ENCODE peak calls at places on chromosomes 13 and 19, in six cellular contexts. T, S, E, Q, J and U are unnamed samples.

GRCh38 chr13:59671853-59672252 is 491.9 kb downstream of the DIAPH3 start:
- DNase-seq in T (peak; percentile 53), S (no peak), E (no peak), Q (no peak), J (no peak), U (no peak)

GRCh38 chr19:41784337-41785239 is 11.8 kb upstream of the CEACAM3 start:
- DNase-seq in T (no peak), S (no peak), E (no peak), Q (no peak), J (no peak), U (no peak)

GRCh38 chr13:111035861-111036260 is 79.2 kb upstream of the ARHGEF7 start:
- DNase-seq in T (no peak), S (no peak), E (no peak), Q (no peak), J (no peak), U (no peak)

GRCh38 chr13:63345835-63346234 is 1930.2 kb upstream of the PCDH20 start:
- DNase-seq in T (no peak), S (no peak), E (no peak), Q (no peak), J (no peak), U (no peak)

GRCh38 chr19:44951179-44952159 is 3.7 kb upstream of the CLPTM1 start:
- DNase-seq in T (peak; percentile 69), S (no peak), E (peak; percentile 67), Q (peak; percentile 62), J (peak; percentile 64), U (no peak)

GRCh38 chr13:31699650-31700049 is 39.7 kb upstream of the RXFP2 start:
- DNase-seq in T (no peak), S (no peak), E (no peak), Q (no peak), J (no peak), U (no peak)

GRCh38 chr13:110323172-110323851 is 16.2 kb downstream of the COL4A2 start:
- DNase-seq in T (no peak), S (peak; percentile 74), E (no peak), Q (no peak), J (no peak), U (no peak)

GRCh38 chr19:1874554-1875185 is 10.6 kb downstream of the ABHD17A start:
- DNase-seq in T (no peak), S (no peak), E (no peak), Q (no peak), J (no peak), U (no peak)

GRCh38 chr13:33179463-33179862 is 106.1 kb downstream of the STARD13 start:
- DNase-seq in T (no peak), S (no peak), E (no peak), Q (no peak), J (no peak), U (no peak)

GRCh38 chr19:3790209-3790734 is 4.1 kb upstream of the MATK start:
- DNase-seq in T (no peak), S (no peak), E (no peak), Q (no peak), J (no peak), U (no peak)

GRCh38 chr13:54845351-54845965 is 1816.8 kb downstream of the OLFM4 start:
- DNase-seq in T (no peak), S (no peak), E (no peak), Q (no peak), J (no peak), U (no peak)
- H3K4me3 ChIP-seq in T (no peak overlapping the region), S (no peak overlapping the region), E (no peak overlapping the region), Q (no peak overlapping the region), J (no peak overlapping the region), U (no peak overlapping the region)

GRCh38 chr13:41494202-41494601 is 36.9 kb downstream of the RGCC start:
- DNase-seq in T (peak; percentile 79), S (peak; percentile 80), E (no peak), Q (no peak), J (peak; percentile 51), U (peak; percentile 60)

GRCh38 chr13:41495044-41495443 is 37.7 kb downstream of the RGCC start:
- DNase-seq in T (no peak), S (no peak), E (no peak), Q (no peak), J (peak; percentile 30), U (no peak)

GRCh38 chr13:41490616-41491015 is 33.3 kb downstream of the RGCC start:
- DNase-seq in T (no peak), S (no peak), E (no peak), Q (no peak), J (no peak), U (no peak)

GRCh38 chr13:41496420-41497234 is 39.3 kb downstream of the RGCC start:
- DNase-seq in T (no peak), S (peak; percentile 67), E (no peak), Q (no peak), J (no peak), U (no peak)

DNA sequence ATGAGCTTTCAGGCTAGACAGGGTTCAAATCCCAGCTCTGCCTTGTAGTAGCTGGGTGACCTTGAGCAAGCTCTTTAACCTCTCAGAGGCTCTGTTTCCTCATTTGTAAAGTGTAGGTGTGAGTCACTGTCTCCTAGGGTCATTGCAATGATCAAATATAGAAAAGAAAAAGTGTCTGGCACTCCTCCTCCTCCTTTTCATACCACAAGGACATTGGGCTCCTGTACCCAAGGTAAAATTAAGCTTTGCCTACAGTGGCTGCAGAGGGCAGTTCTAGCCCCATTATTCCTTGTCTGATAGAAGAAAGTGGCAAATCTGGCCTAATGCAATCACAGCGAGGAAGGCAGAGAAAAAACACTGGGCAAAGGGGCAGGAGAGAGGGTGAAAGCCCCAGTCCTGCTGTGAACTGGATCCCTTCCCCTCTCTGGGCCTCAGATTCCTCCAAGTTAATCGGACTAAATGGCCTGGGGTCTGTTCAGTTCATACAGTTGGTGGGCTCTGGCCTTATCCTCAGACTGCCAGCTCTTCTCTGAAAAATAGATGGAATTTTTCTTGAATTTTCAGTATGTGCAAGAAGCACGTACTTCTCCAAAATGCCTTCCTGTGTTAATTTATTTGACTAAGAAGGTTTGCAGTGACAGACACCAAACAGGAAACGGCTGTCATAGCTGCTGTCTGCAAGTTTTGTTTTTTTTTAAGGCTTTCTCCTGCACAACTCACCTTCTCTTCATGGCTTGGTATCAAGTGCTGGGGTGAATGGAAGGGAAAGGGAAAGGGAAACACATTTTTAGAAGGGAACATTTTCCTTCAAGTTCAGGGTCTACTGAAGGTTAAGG is 35.3 kb downstream of the RGCC start:
- DNase-seq in T (no peak), S (no peak), E (no peak), Q (no peak), J (no peak), U (no peak)
- H3K4me1 ChIP-seq in T (peaks cover 20% of the 10 kb centered on the region), S (peaks cover 4% of the 10 kb centered on the region), E (peaks cover 5% of the 10 kb centered on the region), Q (peaks cover 1% of the 10 kb centered on the region), J (peaks cover 24% of the 10 kb centered on the region), U (peaks cover 53% of the 10 kb centered on the region)

GRCh38 chr19:38671654-38672053 is 24.2 kb downstream of the ACTN4 start:
- DNase-seq in T (peak; percentile 42), S (no peak), E (no peak), Q (no peak), J (no peak), U (no peak)
- H3K27ac ChIP-seq in T (peak overlapping the region; percentile 97), S (peak overlapping the region; percentile 97), E (peak overlapping the region; percentile 99), Q (peak overlapping the region; percentile 36), J (peak overlapping the region; percentile 96), U (peak overlapping the region; percentile 95)

GRCh38 chr19:29542776-29543175 is 17.0 kb downstream of the VSTM2B start:
- DNase-seq in T (no peak), S (peak; percentile 33), E (no peak), Q (no peak), J (no peak), U (no peak)

GRCh38 chr19:29541473-29542253 is 15.9 kb downstream of the VSTM2B start:
- DNase-seq in T (no peak), S (no peak), E (no peak), Q (no peak), J (no peak), U (no peak)

GRCh38 chr19:29543381-29543780 is 17.6 kb downstream of the VSTM2B start:
- DNase-seq in T (no peak), S (peak; percentile 33), E (no peak), Q (no peak), J (no peak), U (no peak)

GRCh38 chr19:29540128-29540527 is 14.3 kb downstream of the VSTM2B start:
- DNase-seq in T (no peak), S (no peak), E (no peak), Q (no peak), J (no peak), U (no peak)

GRCh38 chr19:29542327-29542726 is 16.5 kb downstream of the VSTM2B start:
- DNase-seq in T (no peak), S (no peak), E (no peak), Q (no peak), J (no peak), U (no peak)
- H3K4me3 ChIP-seq in T (no peak overlapping the region), S (no peak overlapping the region), E (no peak overlapping the region), Q (no peak overlapping the region), J (no peak overlapping the region), U (no peak overlapping the region)

DNA sequence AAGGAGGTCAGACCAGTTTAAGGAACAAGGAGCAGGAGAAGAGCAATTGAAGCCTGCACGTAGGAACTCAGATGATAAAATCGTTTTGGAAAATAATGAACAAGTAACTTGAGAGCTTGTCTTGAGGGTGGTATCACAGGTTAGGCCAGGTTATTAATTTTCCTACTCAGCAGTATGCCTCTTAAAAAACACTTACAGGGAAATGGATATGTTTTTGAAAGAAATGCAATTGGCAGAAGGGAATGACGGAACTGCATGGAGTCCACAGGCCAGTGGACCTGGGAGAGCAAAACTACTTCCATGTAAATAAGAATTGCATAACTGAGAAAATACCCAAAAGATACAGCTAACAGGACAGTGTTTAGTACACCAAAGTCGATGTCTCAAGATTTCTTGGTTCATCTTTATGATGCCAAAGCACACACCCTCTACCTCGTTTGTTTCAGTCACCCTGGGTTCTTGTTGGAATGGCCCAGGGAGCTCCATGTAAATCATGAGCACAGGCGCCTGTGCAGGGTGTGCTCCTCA is 35.2 kb downstream of the MBNL2 start:
- DNase-seq in T (no peak), S (no peak), E (no peak), Q (no peak), J (no peak), U (no peak)
- H3K4me1 ChIP-seq in T (peaks cover 45% of the 10 kb centered on the region), S (peaks cover 24% of the 10 kb centered on the region), E (peaks cover 47% of the 10 kb centered on the region), Q (peaks cover 47% of the 10 kb centered on the region), J (peaks cover 53% of the 10 kb centered on the region), U (peaks cover 96% of the 10 kb centered on the region)

DNA sequence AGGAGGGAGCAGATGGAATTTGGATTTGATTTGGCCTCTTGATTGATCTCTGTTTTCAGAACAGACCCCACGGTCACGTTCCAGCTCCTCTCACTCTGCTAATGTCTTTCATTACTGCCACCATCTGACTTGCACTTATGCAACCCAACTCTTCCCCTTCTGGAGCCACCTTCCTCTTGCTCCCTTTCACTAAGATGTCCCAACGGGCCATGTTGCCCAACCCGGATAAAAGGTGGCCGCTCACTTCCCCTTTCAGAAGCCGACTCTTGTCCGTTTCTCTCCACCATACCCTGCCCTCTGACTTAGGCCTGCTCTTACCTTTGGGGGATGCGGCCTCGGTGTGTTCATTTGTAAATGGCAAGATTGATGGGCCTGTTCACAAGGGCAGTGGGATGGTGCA is 27.4 kb upstream of the CYP4F8 start:
- DNase-seq in T (peak; percentile 65), S (no peak), E (no peak), Q (no peak), J (no peak), U (peak; percentile 42)
- H3K27ac ChIP-seq in T (no peak overlapping the region), S (no peak overlapping the region), E (no peak overlapping the region), Q (no peak overlapping the region), J (no peak overlapping the region), U (no peak overlapping the region)

DNA sequence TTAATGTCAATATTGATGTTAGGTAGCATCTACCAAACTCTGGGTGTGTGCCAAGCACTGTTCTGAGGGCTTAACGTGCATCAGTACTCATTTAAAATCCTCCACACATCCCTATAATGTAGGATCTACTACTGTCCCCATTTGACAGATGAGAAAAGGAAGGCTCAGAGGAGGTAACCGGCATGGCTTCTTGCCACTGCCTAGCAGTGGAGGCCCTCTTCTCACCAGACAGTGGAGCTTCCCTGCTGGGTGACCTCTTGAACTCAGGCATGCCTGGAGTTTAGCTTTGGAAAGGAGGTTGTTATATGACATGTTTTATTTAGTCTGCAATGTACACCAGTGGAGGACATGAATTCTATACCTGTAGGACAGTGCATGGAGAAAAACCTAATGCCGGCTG is 2.1 kb downstream of the SPATA13 start:
- DNase-seq in T (no peak), S (no peak), E (no peak), Q (no peak), J (no peak), U (no peak)
- H3K4me3 ChIP-seq in T (peak overlapping the region; percentile 87), S (no peak overlapping the region), E (peak overlapping the region; percentile 80), Q (no peak overlapping the region), J (peak overlapping the region; percentile 83), U (peak overlapping the region; percentile 84)